ENCODE peak calls at places on chromosome 14, in seven cellular contexts. G is sigmoid colon, J is stomach, R is HepG2, K is GM12891, D is upper lobe of left lung, Q is suprapubic skin. N is an unnamed sample.
A peak's percentile ranks its signal among the peaks of the same experiment; 100 is the strongest.

GRCh38 chr14:43003845-43004244 is 1397.2 kb downstream of the LRFN5 start:
- DNase-seq in Q (no peak), D (no peak), K (no peak), G (no peak), R (peak; percentile 13), J (no peak), N (no peak)

GRCh38 chr14:105244334-105244733 is 4.0 kb upstream of the BTBD6 start:
- DNase-seq in J (no peak), R (no peak), Q (no peak), G (no peak), K (no peak), D (no peak), N (no peak)

GRCh38 chr14:61202124-61202523 is 79.0 kb downstream of the TMEM30B start:
- DNase-seq in R (no peak), D (no peak), G (no peak), K (no peak), Q (no peak), J (no peak), N (no peak)

GRCh38 chr14:67623114-67623513 is 3.4 kb downstream of the ARG2 start:
- DNase-seq in Q (no peak), D (no peak), R (peak; percentile 70), G (no peak), K (no peak), J (no peak), N (no peak)

GRCh38 chr14:61435563-61436337 is 114.4 kb downstream of the PRKCH start:
- DNase-seq in G (no peak), Q (no peak), J (no peak), R (no peak), D (no peak), K (no peak), N (no peak)

GRCh38 chr14:69326611-69327010 is 66.7 kb downstream of the GALNT16 start:
- DNase-seq in G (peak; percentile 27), J (no peak), K (no peak), D (no peak), R (no peak), Q (peak; percentile 47), N (no peak)

GRCh38 chr14:79018846-79019245 is 848.7 kb downstream of the NRXN3 start:
- DNase-seq in J (no peak), D (no peak), Q (no peak), G (no peak), K (no peak), R (no peak), N (no peak)

GRCh38 chr14:75831455-75831854 is 150.3 kb downstream of the TGFB3 start:
- DNase-seq in G (peak; percentile 78), J (peak; percentile 93), Q (peak; percentile 78), D (peak; percentile 39), K (no peak), R (peak; percentile 27), N (no peak)

DNA sequence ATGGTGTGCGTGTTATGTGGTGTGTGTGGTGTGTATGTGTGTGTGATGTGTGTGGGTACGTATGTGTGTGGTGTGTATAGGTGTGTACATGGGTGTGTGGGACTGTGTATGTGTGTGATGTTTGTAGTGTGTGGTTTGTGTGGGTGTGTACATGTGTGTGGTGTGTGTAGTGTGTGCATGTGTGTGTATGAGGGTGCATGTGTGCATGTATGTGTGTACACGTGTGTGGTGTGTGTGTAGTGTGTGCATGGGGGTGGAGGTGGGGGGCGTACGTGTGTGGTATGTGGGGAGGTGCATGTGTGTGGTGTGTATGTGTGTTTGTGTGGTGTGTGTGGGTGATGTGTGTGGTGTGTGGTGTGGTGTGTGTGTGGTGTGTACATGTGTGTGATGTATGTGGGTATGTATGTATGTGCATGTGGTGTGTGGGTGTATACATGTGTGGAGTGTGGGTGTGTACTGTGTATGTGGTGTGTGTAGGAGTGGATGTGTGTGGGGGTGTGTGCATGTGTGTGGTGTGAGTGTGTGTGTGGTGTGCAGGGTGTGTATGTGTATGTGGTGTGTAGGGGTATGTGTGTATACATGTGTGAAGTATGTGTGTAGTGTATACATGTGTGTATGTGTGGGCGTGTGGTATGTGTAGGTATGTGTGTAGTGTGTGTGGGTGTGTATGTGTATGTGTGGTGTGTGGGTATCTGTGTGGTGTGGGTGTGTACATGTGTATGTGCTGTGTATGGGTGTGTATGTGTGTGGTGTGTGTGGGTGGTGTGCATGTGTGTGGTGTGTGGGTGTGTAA is 119.8 kb upstream of the GSC start:
- DNase-seq in G (no peak), R (no peak), K (no peak), D (no peak), Q (no peak), J (no peak), N (no peak)
- TF ChIP-seq POLR2AphosphoS5 in G (no peak), R (no peak), K (no peak), D (no peak), Q (no peak), J (no peak), N (no peak)

GRCh38 chr14:35340616-35341453 is 48.7 kb downstream of the PSMA6 start:
- DNase-seq in D (no peak), J (no peak), R (no peak), G (peak; percentile 71), K (no peak), Q (no peak), N (no peak)

GRCh38 chr14:35342160-35343010 is 50.2 kb downstream of the PSMA6 start:
- DNase-seq in Q (no peak), D (no peak), J (peak; percentile 65), R (no peak), G (peak; percentile 95), K (no peak), N (no peak)

GRCh38 chr14:35341454-35342159 is 49.4 kb downstream of the PSMA6 start:
- DNase-seq in Q (peak; percentile 97), D (peak; percentile 90), K (no peak), G (peak; percentile 99), R (peak; percentile 91), J (peak; percentile 99), N (no peak)

GRCh38 chr14:35346738-35347322 is 54.6 kb downstream of the PSMA6 start:
- DNase-seq in R (no peak), J (no peak), Q (no peak), K (no peak), G (peak; percentile 32), D (no peak), N (no peak)

DNA sequence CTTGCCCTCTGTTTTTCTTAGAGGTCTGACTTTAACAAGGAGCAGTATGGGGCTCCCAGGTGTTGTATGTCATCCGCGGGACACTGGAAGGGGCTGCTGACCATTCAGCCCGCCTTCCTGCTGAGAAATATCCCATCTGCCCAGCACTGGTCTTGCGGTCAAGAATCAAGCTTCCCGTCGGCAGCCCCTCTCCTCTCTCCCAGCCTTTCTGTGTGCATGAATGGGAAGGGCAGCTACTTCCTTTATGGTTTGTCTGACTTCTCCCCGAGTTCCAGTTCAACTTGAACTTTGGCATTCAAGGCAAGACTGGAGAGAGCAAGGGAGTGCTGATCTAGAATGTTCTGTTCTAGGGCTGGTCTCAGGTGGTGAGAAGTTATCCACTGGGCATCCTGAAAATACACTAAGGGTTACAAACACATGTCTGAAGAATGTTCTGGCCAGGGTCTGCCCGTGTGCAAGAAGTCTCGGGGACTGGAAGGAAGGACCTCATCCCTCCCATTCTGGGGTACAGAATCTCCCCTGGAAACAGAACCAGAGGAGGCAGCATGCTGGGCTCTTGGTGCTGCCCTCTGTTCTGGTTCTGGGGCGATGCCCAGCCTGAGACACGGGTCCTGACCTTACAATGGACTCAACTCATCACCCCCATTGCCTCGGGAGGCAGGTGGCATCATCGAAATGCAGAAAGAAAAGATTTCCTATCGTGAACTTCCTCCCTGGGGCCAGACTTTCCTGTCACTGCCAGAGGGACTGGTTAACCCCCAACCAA is 51.7 kb downstream of the PSMA6 start:
- DNase-seq in G (peak; percentile 67), J (no peak), R (no peak), Q (no peak), D (no peak), K (no peak), N (no peak)
- TF ChIP-seq POLR2AphosphoS5 in G (no peak), J (no peak), R (no peak), Q (no peak), D (peak; percentile 22), K (no peak), N (no peak)

GRCh38 chr14:89041245-89041585 is 216.8 kb downstream of the TTC8 start:
- DNase-seq in D (peak; percentile 34), G (no peak), K (no peak), J (peak; percentile 74), Q (no peak), R (peak; percentile 93), N (no peak)

GRCh38 chr14:89042021-89042420 is 217.6 kb downstream of the TTC8 start:
- DNase-seq in Q (no peak), K (no peak), D (no peak), G (no peak), J (no peak), R (no peak), N (no peak)

GRCh38 chr14:89037065-89037464 is 212.6 kb downstream of the TTC8 start:
- DNase-seq in K (no peak), G (no peak), J (no peak), Q (no peak), R (no peak), D (no peak), N (no peak)

GRCh38 chr14:89040080-89040437 is 215.6 kb downstream of the TTC8 start:
- DNase-seq in K (peak; percentile 18), G (no peak), Q (no peak), J (no peak), R (no peak), D (no peak), N (no peak)

DNA sequence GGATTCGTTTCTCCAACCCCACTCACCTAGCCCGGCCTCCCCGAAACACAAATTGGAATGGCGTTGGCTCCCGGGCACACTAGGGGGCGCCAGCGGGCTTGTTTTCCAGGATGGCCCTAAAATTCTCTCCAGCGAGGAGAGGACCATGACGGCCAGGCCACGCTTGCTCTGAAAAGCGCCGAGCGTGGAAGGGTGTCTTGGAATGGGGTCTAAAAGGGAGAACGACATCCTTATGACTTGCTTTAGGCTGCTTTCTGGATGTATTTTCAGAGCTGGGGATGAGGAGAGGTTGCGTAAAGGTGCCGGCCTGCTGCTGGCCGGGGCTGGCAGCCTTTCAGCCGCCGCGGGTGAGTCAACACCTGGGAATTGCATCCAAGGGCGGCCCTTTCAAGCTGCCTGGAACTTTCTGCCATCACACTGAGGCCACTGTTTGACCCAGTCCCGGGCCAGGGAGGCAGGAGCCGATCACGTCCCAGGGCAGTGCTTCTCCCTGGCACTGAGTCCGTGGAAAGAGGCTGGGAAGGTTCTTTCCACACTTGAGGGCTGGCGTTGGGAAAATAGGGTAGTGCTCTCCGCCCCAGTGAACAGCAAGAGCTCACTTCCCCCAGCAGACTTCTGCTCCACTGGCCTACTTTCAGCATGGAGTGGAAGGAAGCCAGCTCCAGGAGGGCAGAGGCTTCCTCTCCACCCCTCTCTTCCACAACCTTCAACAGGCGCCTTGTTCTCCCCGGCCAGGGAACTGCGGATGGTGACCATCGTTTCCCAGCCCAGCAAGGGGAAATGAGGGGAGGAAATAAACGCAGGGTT is 216.2 kb downstream of the TTC8 start:
- DNase-seq in R (peak; percentile 93), Q (peak; percentile 92), K (peak; percentile 55), J (peak; percentile 94), G (peak; percentile 95), D (peak; percentile 93), N (peak; percentile 58)
- TF ChIP-seq POLR2AphosphoS5 in R (peak; percentile 43), Q (peak; percentile 40), K (no peak), J (peak; percentile 51), G (peak; percentile 44), D (peak; percentile 41), N (no peak)

DNA sequence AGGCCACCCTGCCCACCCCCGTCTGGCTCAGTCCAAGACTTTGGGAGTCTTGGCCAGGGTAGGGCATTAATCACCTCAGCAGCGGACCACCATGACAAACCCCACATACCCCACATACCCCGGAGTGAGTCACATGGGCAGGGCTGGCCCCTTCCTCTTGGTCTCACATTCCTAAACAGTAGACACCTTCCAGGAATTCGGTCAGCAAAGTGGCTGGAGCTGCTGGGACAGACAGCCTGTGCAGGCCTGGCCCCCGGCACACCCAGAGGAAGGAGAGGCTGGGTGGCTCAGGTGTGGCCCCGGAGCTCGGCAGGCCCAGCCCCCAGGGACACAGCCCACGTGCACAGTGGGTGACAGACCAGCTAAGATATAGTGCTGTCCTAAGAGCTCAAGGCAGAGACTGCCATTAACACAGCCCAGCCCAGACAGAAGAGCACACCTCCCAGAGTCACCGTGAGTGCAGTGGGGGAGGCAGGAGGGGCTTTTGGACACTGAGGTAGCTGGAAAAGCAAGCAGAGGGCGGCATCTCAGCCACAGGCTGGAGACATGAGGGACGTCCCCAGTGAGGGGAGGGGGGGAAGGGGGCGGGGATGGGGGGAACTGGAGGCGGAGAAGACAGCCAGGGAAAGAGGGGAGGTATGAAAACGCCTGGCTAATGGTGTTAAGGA is 24.0 kb downstream of the CCDC85C start:
- DNase-seq in D (peak; percentile 79), G (no peak), R (no peak), Q (no peak), J (peak; percentile 75), K (no peak), N (no peak)
- TF ChIP-seq POLR2AphosphoS5 in D (peak; percentile 35), G (no peak), R (no peak), Q (no peak), J (peak; percentile 51), K (no peak), N (no peak)